ENCODE peak calls at places on chromosomes 4 and X, in ten cellular contexts. K, L, Y, I, N, X, U, O, W and S are unnamed samples.

GRCh38 chr4:47705326-47705981 is 132.4 kb downstream of the CORIN start:
- DNase-seq in X (no peak), U (no peak), N (no peak), Y (peak; percentile 39), L (no peak), K (peak; percentile 27), I (no peak), O (no peak), W (peak; percentile 21), S (no peak)

GRCh38 chrX:3393581-3394111 is 47.2 kb upstream of the MXRA5 start:
- DNase-seq in W (no peak), I (no peak), Y (peak; percentile 62), O (no peak), N (no peak), X (no peak), L (no peak), U (no peak), K (no peak), S (no peak)

GRCh38 chr4:87848622-87849351 is 16.0 kb downstream of the MEPE start:
- DNase-seq in O (no peak), K (peak; percentile 75), L (peak; percentile 48), W (peak; percentile 53), N (peak; percentile 22), X (peak; percentile 50), U (peak; percentile 11), I (no peak), Y (peak; percentile 31), S (peak; percentile 29)

GRCh38 chr4:149896428-149896827 is 80.8 kb upstream of the IQCM start:
- DNase-seq in K (peak; percentile 19), W (peak; percentile 67), L (no peak), O (no peak), I (no peak), Y (peak; percentile 48), U (no peak), X (no peak), N (no peak), S (no peak)

GRCh38 chrX:96389314-96390048 is 295.2 kb upstream of the DIAPH2 start:
- DNase-seq in U (no peak), K (no peak), N (no peak), W (no peak), I (no peak), L (no peak), X (no peak), Y (no peak), O (no peak), S (no peak)

GRCh38 chr4:180060159-180060889 is 2182.9 kb upstream of the TENM3 start:
- DNase-seq in L (no peak), W (peak; percentile 2), Y (no peak), N (no peak), U (no peak), O (no peak), X (no peak), I (no peak), K (peak; percentile 45), S (no peak)

GRCh38 chr4:2511645-2512131 is 24.8 kb upstream of the FAM193A start:
- DNase-seq in W (no peak), K (no peak), N (no peak), X (no peak), O (no peak), I (no peak), L (no peak), U (peak; percentile 35), Y (no peak), S (no peak)

GRCh38 chrX:118510076-118510475 is 14.5 kb downstream of the DOCK11 start:
- DNase-seq in W (no peak), X (no peak), U (no peak), K (peak; percentile 61), L (peak; percentile 59), N (no peak), Y (no peak), O (no peak), I (no peak), S (no peak)

GRCh38 chr4:17511041-17511949 is 595 bp downstream of the QDPR start:
- DNase-seq in O (peak; percentile 14), U (peak; percentile 35), K (peak; percentile 49), N (peak; percentile 61), X (peak; percentile 57), W (peak; percentile 41), L (peak; percentile 82), I (peak; percentile 28), Y (no peak), S (peak; percentile 61)

GRCh38 chr4:104015680-104016079 is 295.9 kb upstream of the TACR3 start:
- DNase-seq in Y (no peak), U (no peak), X (no peak), N (no peak), L (no peak), O (no peak), I (no peak), W (no peak), K (peak; percentile 12), S (no peak)

GRCh38 chrX:48918303-48918643 is 551 bp downstream of the PIM2 start:
- DNase-seq in U (no peak), O (no peak), Y (no peak), X (no peak), N (no peak), I (no peak), L (no peak), W (no peak), K (no peak), S (no peak)

GRCh38 chr4:40055873-40056721 is 553 bp upstream of the N4BP2 start:
- DNase-seq in Y (peak; percentile 74), L (peak; percentile 84), W (peak; percentile 87), K (peak; percentile 78), O (peak; percentile 12), U (peak; percentile 42), X (peak; percentile 57), I (peak; percentile 42), N (peak; percentile 64), S (peak; percentile 71)

GRCh38 chr4:39860804-39861203 is 116.9 kb downstream of the PDS5A start:
- DNase-seq in I (no peak), U (no peak), X (no peak), L (no peak), W (no peak), Y (no peak), N (no peak), O (no peak), K (no peak), S (no peak)

GRCh38 chr4:122703868-122704267 is 28.6 kb upstream of the BBS12 start:
- DNase-seq in O (no peak), N (no peak), I (no peak), X (no peak), K (no peak), U (no peak), W (peak; percentile 38), Y (no peak), L (no peak), S (no peak)

GRCh38 chrX:110316351-110317078 is 1.4 kb downstream of the AMMECR1 start:
- DNase-seq in Y (no peak), O (no peak), U (no peak), L (no peak), K (peak; percentile 39), I (no peak), X (no peak), N (no peak), W (no peak), S (no peak)

GRCh38 chr4:36508390-36508789 is 227.0 kb downstream of the DTHD1 start:
- DNase-seq in I (no peak), O (no peak), U (no peak), W (no peak), L (no peak), X (no peak), N (no peak), Y (no peak), K (peak; percentile 1), S (no peak)

GRCh38 chrX:53294024-53294648 is 12.8 kb upstream of the IQSEC2 start:
- DNase-seq in I (no peak), U (no peak), L (no peak), K (peak; percentile 40), W (no peak), N (no peak), X (no peak), Y (no peak), O (no peak), S (no peak)

GRCh38 chr4:74919783-74920182 is 13.1 kb upstream of the PARM1 start:
- DNase-seq in N (no peak), O (no peak), K (no peak), W (no peak), U (no peak), L (no peak), Y (no peak), I (no peak), X (no peak), S (no peak)

GRCh38 chrX:121322159-121322558 is 274.7 kb downstream of the GLUD2 start:
- DNase-seq in W (no peak), I (no peak), N (no peak), K (peak; percentile 11), Y (no peak), L (no peak), X (no peak), U (no peak), O (no peak), S (no peak)

GRCh38 chr4:140372607-140373327 is 679 bp upstream of the SCOC start:
- DNase-seq in W (no peak), U (peak; percentile 41), L (no peak), I (no peak), N (peak; percentile 22), Y (no peak), O (no peak), K (no peak), X (peak; percentile 54), S (peak; percentile 15)

GRCh38 chr4:102598759-102599379 is 97.7 kb downstream of the NFKB1 start:
- DNase-seq in Y (no peak), N (no peak), L (no peak), K (no peak), U (no peak), I (no peak), X (no peak), W (peak; percentile 13), O (no peak), S (peak; percentile 24)

GRCh38 chrX:15911729-15912550 is 57.3 kb upstream of the AP1S2 start:
- DNase-seq in I (no peak), X (no peak), K (peak; percentile 87), N (no peak), L (no peak), W (peak; percentile 24), Y (no peak), U (no peak), O (no peak), S (no peak)

GRCh38 chr4:176274441-176274840 is 5.4 kb upstream of the ASB5 start:
- DNase-seq in L (no peak), W (peak; percentile 83), U (no peak), O (no peak), X (no peak), I (no peak), N (no peak), Y (no peak), K (no peak), S (no peak)

GRCh38 chrX:136148391-136148790 is 1.1 kb downstream of the FHL1 start:
- DNase-seq in O (no peak), K (no peak), I (no peak), L (no peak), X (no peak), U (no peak), W (no peak), N (no peak), Y (no peak), S (no peak)

GRCh38 chr4:8143392-8144140 is 15.0 kb downstream of the ABLIM2 start:
- DNase-seq in N (no peak), U (no peak), X (no peak), I (no peak), K (no peak), L (no peak), O (no peak), W (no peak), Y (no peak), S (no peak)

GRCh38 chr4:150160473-150160872 is 82.2 kb downstream of the DCLK2 start:
- DNase-seq in L (no peak), W (no peak), O (no peak), Y (no peak), K (no peak), U (no peak), N (no peak), X (no peak), I (no peak), S (no peak)

GRCh38 chr4:77190053-77190452 is 33.0 kb downstream of the CCNG2 start:
- DNase-seq in U (no peak), K (no peak), X (no peak), L (no peak), Y (peak; percentile 24), W (no peak), N (no peak), I (no peak), O (no peak), S (no peak)

GRCh38 chr4:25953740-25954139 is 39.7 kb downstream of the SMIM20 start:
- DNase-seq in I (no peak), O (no peak), K (no peak), W (peak; percentile 91), X (no peak), U (no peak), L (no peak), N (no peak), Y (no peak), S (no peak)